ENCODE peak calls at places on chromosomes 11 and 22, in ten cellular contexts. R is stomach, O is cardiac muscle cell, B is MM.1S, V is A549, T is heart left ventricle, K is tibial artery, M is AG04450, P is right atrium auricular region, J is substantia nigra. H is an unnamed sample.

GRCh38 chr11:129119036-129119435 is 73.1 kb downstream of the ARHGAP32 start:
- DNase-seq in V (no peak), R (no peak), P (no peak), J (no peak), O (no peak), B (no peak), M (no peak), T (no peak), K (no peak), H (no peak)

GRCh38 chr11:117856252-117856651 is 20.2 kb downstream of the FXYD6 start:
- DNase-seq in K (no peak), P (no peak), T (no peak), V (no peak), M (no peak), B (no peak), O (no peak), J (no peak), R (peak; percentile 11), H (no peak)

GRCh38 chr11:16512163-16512562 is 155.8 kb upstream of the SOX6 start:
- DNase-seq in B (no peak), R (no peak), M (no peak), O (no peak), J (no peak), K (no peak), T (no peak), V (no peak), P (no peak), H (no peak)

GRCh38 chr22:29205260-29205597 is 467 bp upstream of the EMID1 start:
- DNase-seq in T (no peak), B (no peak), R (no peak), V (no peak), O (no peak), P (no peak), J (no peak), K (no peak), M (no peak), H (no peak)

GRCh38 chr11:65869643-65870306 is 2.8 kb downstream of the EFEMP2 start:
- DNase-seq in V (no peak), T (no peak), O (no peak), J (no peak), M (no peak), P (no peak), R (no peak), K (no peak), B (no peak), H (no peak)

GRCh38 chr11:14029971-14030531 is 67.5 kb downstream of the SPON1 start:
- DNase-seq in P (peak; percentile 76), J (no peak), B (no peak), K (peak; percentile 47), M (peak; percentile 47), V (no peak), T (peak; percentile 72), O (peak; percentile 49), R (peak; percentile 79), H (no peak)

GRCh38 chr11:46348566-46348981 is 1.3 kb downstream of the DGKZ start:
- DNase-seq in K (no peak), T (no peak), M (no peak), R (no peak), P (no peak), V (no peak), J (no peak), O (peak; percentile 54), B (no peak), H (no peak)

GRCh38 chr11:14308114-14308896 is 50.7 kb downstream of the RRAS2 start:
- DNase-seq in V (peak; percentile 59), T (no peak), M (no peak), K (no peak), J (no peak), O (peak; percentile 60), B (peak; percentile 56), R (no peak), P (no peak), H (no peak)

GRCh38 chr22:42855211-42855610 is 1.9 kb downstream of the ARFGAP3 start:
- DNase-seq in T (no peak), M (no peak), R (no peak), V (no peak), K (no peak), B (no peak), O (no peak), P (no peak), J (no peak), H (no peak)

GRCh38 chr22:42856865-42857704 is at the start of gene ARFGAP3:
- DNase-seq in O (peak; percentile 98), B (peak; percentile 94), V (peak; percentile 72), M (peak; percentile 76), K (peak; percentile 87), T (peak; percentile 96), P (peak; percentile 91), R (peak; percentile 96), J (peak; percentile 92), H (peak; percentile 87)

GRCh38 chr22:42855726-42856125 is 1.3 kb downstream of the ARFGAP3 start:
- DNase-seq in R (no peak), V (no peak), J (no peak), T (no peak), B (no peak), M (no peak), P (no peak), O (no peak), K (no peak), H (no peak)

GRCh38 chr22:42856179-42856864 is 751 bp downstream of the ARFGAP3 start:
- DNase-seq in J (peak; percentile 43), V (no peak), M (no peak), R (peak; percentile 52), K (peak; percentile 67), B (peak; percentile 31), O (peak; percentile 54), T (peak; percentile 71), P (peak; percentile 75), H (peak; percentile 45)

GRCh38 chr22:42857845-42858481 is 890 bp upstream of the ARFGAP3 start:
- DNase-seq in P (no peak), R (no peak), K (no peak), O (no peak), M (no peak), B (no peak), J (no peak), T (no peak), V (no peak), H (no peak)
- H3K27ac ChIP-seq in P (peak overlapping the region; percentile 91), R (peak overlapping the region; percentile 98), K (peak overlapping the region; percentile 98), O (no peak overlapping the region), M (no peak overlapping the region), B (no peak overlapping the region), J (no peak overlapping the region), T (peak overlapping the region; percentile 97), V (no peak overlapping the region), H (no peak overlapping the region)

GRCh38 chr11:134119094-134119493 is 50.2 kb downstream of the JAM3 start:
- DNase-seq in K (no peak), R (no peak), P (no peak), T (no peak), V (no peak), B (no peak), M (peak; percentile 67), J (no peak), O (no peak), H (no peak)

GRCh38 chr11:134120143-134120850 is 51.4 kb downstream of the JAM3 start:
- DNase-seq in B (no peak), P (peak; percentile 71), T (peak; percentile 69), O (peak; percentile 48), R (peak; percentile 35), V (no peak), M (peak; percentile 91), J (peak; percentile 41), K (peak; percentile 71), H (no peak)

GRCh38 chr11:134120921-134121526 is 52.2 kb downstream of the JAM3 start:
- DNase-seq in T (peak; percentile 43), K (peak; percentile 28), M (no peak), B (no peak), P (no peak), J (peak; percentile 74), V (no peak), R (no peak), O (no peak), H (no peak)

GRCh38 chr11:134116210-134116609 is 47.3 kb downstream of the JAM3 start:
- DNase-seq in M (no peak), B (no peak), V (no peak), P (no peak), T (no peak), K (no peak), O (no peak), R (no peak), J (no peak), H (no peak)

DNA sequence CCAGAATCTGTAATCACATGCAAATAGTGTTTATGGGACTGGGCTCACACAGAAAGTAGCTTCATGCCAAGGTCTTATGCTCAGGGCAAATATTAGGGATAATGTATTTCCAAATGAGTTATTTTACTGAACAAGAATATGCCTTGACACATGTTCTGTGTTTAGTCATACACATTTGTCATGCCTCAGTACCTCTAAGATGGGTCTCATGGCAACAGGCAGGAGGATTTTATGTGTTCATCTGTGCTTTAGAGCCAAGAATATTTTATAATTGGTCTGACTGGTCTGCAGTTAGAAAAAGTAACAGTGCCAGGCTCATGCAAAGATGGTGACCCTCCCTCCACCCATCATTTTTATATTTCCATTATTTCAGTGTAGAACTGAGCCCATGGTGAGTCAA is 49.1 kb downstream of the JAM3 start:
- DNase-seq in O (no peak), R (no peak), B (no peak), T (no peak), J (no peak), K (no peak), M (no peak), V (no peak), P (no peak), H (no peak)
- H3K27ac ChIP-seq in O (no peak overlapping the region), R (no peak overlapping the region), B (no peak overlapping the region), T (no peak overlapping the region), J (peak overlapping the region; percentile 54), K (peak overlapping the region; percentile 85), M (peak overlapping the region; percentile 49), V (no peak overlapping the region), P (no peak overlapping the region), H (no peak overlapping the region)

GRCh38 chr11:74373382-74373781 is 24.9 kb downstream of the PGM2L1 start:
- DNase-seq in M (no peak), R (no peak), J (no peak), K (no peak), T (no peak), V (no peak), B (no peak), O (no peak), P (no peak), H (no peak)
- H3K27ac ChIP-seq in M (no peak overlapping the region), R (no peak overlapping the region), J (no peak overlapping the region), K (no peak overlapping the region), T (no peak overlapping the region), V (peak overlapping the region; percentile 28), B (no peak overlapping the region), O (no peak overlapping the region), P (no peak overlapping the region), H (no peak overlapping the region)

GRCh38 chr11:131231317-131231716 is 139.1 kb upstream of the NTM start:
- DNase-seq in R (no peak), P (no peak), M (no peak), J (no peak), K (no peak), V (no peak), B (no peak), O (no peak), T (no peak), H (no peak)
- H3K27ac ChIP-seq in R (no peak overlapping the region), P (no peak overlapping the region), M (no peak overlapping the region), J (no peak overlapping the region), K (no peak overlapping the region), V (no peak overlapping the region), B (no peak overlapping the region), O (no peak overlapping the region), T (no peak overlapping the region), H (no peak overlapping the region)